ENCODE peak calls at places on chromosomes 11 and 22, in ten cellular contexts. C is psoas muscle, G is heart left ventricle, P is stomach, L is ascending aorta, J is pancreas, Z is A549, H is vagina, Y is breast epithelium, O is fibroblast of lung. S is an unnamed sample.

GRCh38 chr22:24389680-24390079 is 37.7 kb upstream of the ADORA2A start:
- DNase-seq in L (no peak), O (no peak), J (no peak), Y (no peak), C (no peak), Z (no peak), G (no peak), H (no peak), P (no peak), S (no peak)

GRCh38 chr11:2434008-2434407 is 10.3 kb downstream of the TRPM5 start:
- DNase-seq in Y (no peak), J (no peak), L (no peak), H (no peak), Z (no peak), G (no peak), C (no peak), O (no peak), P (no peak), S (no peak)

GRCh38 chr11:125935629-125936199 is 10.1 kb upstream of the VSIG10L2 start:
- DNase-seq in L (no peak), C (no peak), Y (no peak), G (no peak), J (no peak), H (peak; percentile 86), Z (no peak), P (peak; percentile 9), O (peak; percentile 11), S (no peak)

GRCh38 chr11:61053198-61053597 is 49.1 kb upstream of the CD5 start:
- DNase-seq in P (no peak), J (no peak), G (no peak), O (no peak), C (no peak), Y (no peak), H (no peak), Z (no peak), L (no peak), S (no peak)

GRCh38 chr11:58616594-58616993 is 5.9 kb upstream of the CNTF start:
- DNase-seq in O (peak; percentile 92), L (no peak), C (peak; percentile 73), H (no peak), J (peak; percentile 76), Z (peak; percentile 4), Y (no peak), P (no peak), G (peak; percentile 21), S (peak; percentile 64)

GRCh38 chr11:6319879-6320410 is 356 bp downstream of the CAVIN3 start:
- DNase-seq in O (peak; percentile 95), H (peak; percentile 93), L (peak; percentile 75), G (peak; percentile 96), P (peak; percentile 86), C (peak; percentile 86), J (peak; percentile 79), Z (peak; percentile 82), Y (peak; percentile 78), S (peak; percentile 76)

GRCh38 chr11:57387284-57388030 is 3.0 kb downstream of the PRG2 start:
- DNase-seq in Y (no peak), H (no peak), C (no peak), O (peak; percentile 11), Z (peak; percentile 25), J (no peak), G (peak; percentile 35), P (no peak), L (no peak), S (no peak)

GRCh38 chr11:107704432-107704831 is 7.4 kb downstream of the SLN start:
- DNase-seq in L (no peak), H (no peak), G (no peak), C (no peak), O (no peak), Y (no peak), J (no peak), P (no peak), Z (peak; percentile 65), S (no peak)

GRCh38 chr22:22902247-22902962 is 14.8 kb downstream of the IGLL5 start:
- DNase-seq in Z (no peak), P (no peak), H (no peak), J (no peak), O (no peak), G (no peak), L (no peak), Y (no peak), C (no peak), S (no peak)

GRCh38 chr11:117908261-117908895 is 20.8 kb downstream of the TMPRSS13 start:
- DNase-seq in L (no peak), J (no peak), P (no peak), O (no peak), Y (peak; percentile 45), C (no peak), G (no peak), H (no peak), Z (no peak), S (no peak)

GRCh38 chr22:19522881-19523239 is 1.4 kb downstream of the CLDN5 start:
- DNase-seq in O (no peak), Y (no peak), C (no peak), G (no peak), L (no peak), P (no peak), Z (no peak), J (no peak), H (no peak), S (no peak)

GRCh38 chr11:111230122-111230465 is 15.4 kb upstream of the POU2AF2 start:
- DNase-seq in L (no peak), G (no peak), H (no peak), Y (no peak), O (no peak), J (no peak), Z (no peak), C (no peak), P (no peak), S (no peak)

GRCh38 chr22:46104881-46105493 is 45.3 kb upstream of the PPARA start:
- DNase-seq in H (no peak), O (no peak), P (no peak), Y (no peak), L (no peak), G (no peak), C (no peak), Z (peak; percentile 73), J (no peak), S (no peak)

GRCh38 chr22:46106279-46107022 is 43.9 kb upstream of the PPARA start:
- DNase-seq in H (no peak), G (no peak), Y (no peak), J (peak; percentile 55), L (no peak), O (no peak), P (no peak), C (no peak), Z (no peak), S (no peak)

GRCh38 chr22:46107089-46107664 is 43.1 kb upstream of the PPARA start:
- DNase-seq in O (no peak), Z (no peak), C (peak; percentile 76), L (no peak), J (peak; percentile 92), Y (peak; percentile 74), H (no peak), P (peak; percentile 85), G (peak; percentile 59), S (no peak)

GRCh38 chr22:46104170-46104880 is 46.0 kb upstream of the PPARA start:
- DNase-seq in C (no peak), O (no peak), P (peak; percentile 83), J (peak; percentile 89), G (no peak), H (no peak), L (no peak), Z (no peak), Y (no peak), S (no peak)

GRCh38 chr22:46105494-46106278 is 44.6 kb upstream of the PPARA start:
- DNase-seq in G (no peak), Y (peak; percentile 84), C (no peak), H (no peak), J (peak; percentile 67), L (no peak), O (peak; percentile 65), Z (peak; percentile 85), P (peak; percentile 79), S (peak; percentile 82)
- H3K4me1 ChIP-seq in G (peaks cover 92% of the 10 kb centered on the region), Y (peaks cover 74% of the 10 kb centered on the region), C (peaks cover 94% of the 10 kb centered on the region), H (peaks cover 97% of the 10 kb centered on the region), J (peaks cover 79% of the 10 kb centered on the region), L (peaks cover 59% of the 10 kb centered on the region), O (peaks cover 67% of the 10 kb centered on the region), Z (peaks cover 100% of the 10 kb centered on the region), P (peaks cover 86% of the 10 kb centered on the region), S (peaks cover 19% of the 10 kb centered on the region)

DNA sequence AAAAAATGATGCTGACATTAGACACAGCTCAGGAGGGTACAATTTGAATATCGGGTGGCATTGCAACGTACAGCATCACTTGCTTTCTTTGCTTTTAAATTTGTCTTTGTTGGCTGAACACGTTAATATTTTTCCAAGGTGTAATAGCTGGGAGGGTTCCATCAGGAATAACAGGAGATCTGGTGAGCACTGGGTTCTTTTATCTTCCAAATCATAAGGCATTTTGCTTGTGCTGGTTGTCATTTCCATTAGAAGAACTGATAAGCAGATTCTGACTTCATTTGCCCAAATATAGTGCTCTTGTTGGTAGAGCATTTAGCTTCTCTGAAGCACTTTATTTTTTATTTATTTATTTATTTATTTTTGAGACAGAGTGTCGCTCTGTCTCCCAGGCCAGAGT is 48.9 kb downstream of the LMO2 start:
- DNase-seq in C (no peak), Z (no peak), G (no peak), Y (no peak), O (no peak), L (no peak), J (no peak), P (no peak), H (no peak), S (no peak)
- H3K27ac ChIP-seq in C (no peak overlapping the region), Z (no peak overlapping the region), G (no peak overlapping the region), Y (no peak overlapping the region), O (no peak overlapping the region), L (no peak overlapping the region), J (no peak overlapping the region), P (no peak overlapping the region), H (no peak overlapping the region), S (no peak overlapping the region)

DNA sequence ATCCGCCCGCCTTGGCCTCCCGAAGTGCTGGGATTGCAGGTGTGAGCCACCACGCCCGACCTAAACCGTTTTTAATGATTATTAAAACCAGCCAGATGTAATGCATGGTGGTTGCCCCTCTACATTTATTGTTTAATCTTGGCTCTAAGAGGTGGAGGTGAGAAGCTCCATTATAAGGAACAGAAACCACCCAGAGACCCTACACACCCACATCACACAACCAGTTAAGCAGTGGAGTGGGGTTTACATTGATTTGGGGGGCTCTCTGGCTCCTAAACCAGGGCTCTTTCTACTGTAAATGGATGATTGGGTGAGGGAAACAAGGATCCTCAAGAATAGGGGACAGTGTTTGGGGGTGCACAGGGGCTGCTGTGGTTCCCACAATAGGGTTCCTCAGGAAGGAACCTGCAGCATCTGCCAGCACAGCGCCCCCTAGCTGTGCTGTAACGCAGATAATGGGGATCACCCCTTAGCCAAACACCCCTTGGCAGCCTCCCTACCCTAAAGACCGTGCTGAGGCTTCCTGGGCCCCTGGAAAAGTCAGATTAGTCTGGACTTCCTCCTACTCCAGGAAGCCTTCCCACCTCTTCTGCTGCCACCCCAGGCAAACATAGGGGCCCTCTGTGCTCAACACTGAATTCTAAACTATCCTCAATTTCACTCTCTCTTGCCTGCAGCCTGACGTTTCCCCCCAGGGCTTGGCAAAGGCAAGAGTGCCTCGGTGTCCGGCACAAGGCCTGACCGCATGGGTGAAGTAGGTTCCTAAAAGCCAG is 2.4 kb downstream of the MPST start:
- DNase-seq in Z (peak; percentile 55), O (peak; percentile 43), J (no peak), G (no peak), P (peak; percentile 62), C (peak; percentile 50), H (no peak), L (no peak), Y (no peak), S (no peak)
- TF ChIP-seq CTCF in Z (peak; percentile 70), O (peak; percentile 62), J (peak; percentile 64), G (peak; percentile 68), P (peak; percentile 72), C (peak; percentile 57), H (no peak), L (peak; percentile 63), Y (peak; percentile 43), S (peak; percentile 71)

GRCh38 chr11:65859812-65860277 is 388 bp upstream of the MUS81 start:
- DNase-seq in H (no peak), P (no peak), C (no peak), J (no peak), L (no peak), Z (no peak), Y (no peak), O (no peak), G (no peak), S (no peak)
- H3K4me1 ChIP-seq in H (peaks cover 52% of the 10 kb centered on the region), P (peaks cover 31% of the 10 kb centered on the region), C (peaks cover 21% of the 10 kb centered on the region), J (peaks cover 3% of the 10 kb centered on the region), L (peaks cover 21% of the 10 kb centered on the region), Z (peaks cover 24% of the 10 kb centered on the region), Y (peaks cover 7% of the 10 kb centered on the region), O (peaks cover 28% of the 10 kb centered on the region), G (peaks cover 49% of the 10 kb centered on the region), S (no peaks in the 10 kb centered on the region)

S was measured in foreskin keratinocyte.